ENCODE peak calls at places on chromosomes 1 and 21, in seven cellular contexts. C, O, F, E, Q, G and T are unnamed samples.

GRCh38 chr1:38027201-38028104 is 14.9 kb downstream of the UTP11 start:
- DNase-seq in C (no peak), O (no peak), F (no peak), E (no peak), Q (no peak), G (peak), T (no peak)

GRCh38 chr21:37281993-37282392 is 14.9 kb upstream of the VPS26C start:
- DNase-seq in C (no peak), O (no peak), F (peak), E (no peak), Q (no peak), G (no peak), T (no peak)

GRCh38 chr1:245710961-245711903 is 556.4 kb downstream of the KIF26B start:
- DNase-seq in C (no peak), O (no peak), F (peak), E (no peak), Q (no peak), G (no peak), T (no peak)

GRCh38 chr1:207040181-207040533 is 7.6 kb upstream of the C1orf116 start:
- DNase-seq in C (no peak), O (no peak), F (no peak), E (no peak), Q (no peak), G (no peak), T (no peak)

GRCh38 chr1:109649380-109649987 is 6.4 kb upstream of the GSTM4 start:
- DNase-seq in C (no peak), O (peak), F (no peak), E (no peak), Q (no peak), G (no peak), T (no peak)

GRCh38 chr1:37845781-37846180 is 13.6 kb downstream of the MTF1 start:
- DNase-seq in C (no peak), O (no peak), F (no peak), E (no peak), Q (no peak), G (no peak), T (no peak)

GRCh38 chr1:143735764-143736461 is 235.9 kb downstream of the FAM72C start:
- DNase-seq in C (no peak), O (no peak), F (peak), E (no peak), Q (no peak), G (no peak), T (no peak)

GRCh38 chr1:10001016-10001665 is 4.1 kb downstream of the RBP7 start:
- DNase-seq in C (no peak), O (no peak), F (no peak), E (no peak), Q (peak), G (no peak), T (no peak)

GRCh38 chr1:180888870-180889269 is 23.8 kb upstream of the KIAA1614 start:
- DNase-seq in C (no peak), O (no peak), F (no peak), E (no peak), Q (no peak), G (no peak), T (no peak)

GRCh38 chr21:43740497-43741156 is 21.7 kb downstream of the PDXK start:
- DNase-seq in C (no peak), O (peak), F (peak), E (no peak), Q (no peak), G (no peak), T (no peak)

GRCh38 chr1:112852276-112852675 is 103.7 kb downstream of the SLC16A1 start:
- DNase-seq in C (no peak), O (peak), F (no peak), E (no peak), Q (no peak), G (no peak), T (no peak)

GRCh38 chr1:155064109-155064812 is 721 bp downstream of the EFNA4 start:
- DNase-seq in C (peak), O (no peak), F (peak), E (no peak), Q (no peak), G (no peak), T (no peak)

GRCh38 chr1:59083946-59084865 is 212.7 kb upstream of the FGGY start:
- DNase-seq in C (no peak), O (no peak), F (peak), E (no peak), Q (no peak), G (no peak), T (no peak)

GRCh38 chr1:3085721-3086120 is 16.7 kb downstream of the PRDM16 start:
- DNase-seq in C (no peak), O (no peak), F (no peak), E (no peak), Q (no peak), G (no peak), T (no peak)

GRCh38 chr1:92739669-92740524 is 45.0 kb downstream of the EVI5 start:
- DNase-seq in C (no peak), O (peak), F (no peak), E (no peak), Q (no peak), G (no peak), T (no peak)

DNA sequence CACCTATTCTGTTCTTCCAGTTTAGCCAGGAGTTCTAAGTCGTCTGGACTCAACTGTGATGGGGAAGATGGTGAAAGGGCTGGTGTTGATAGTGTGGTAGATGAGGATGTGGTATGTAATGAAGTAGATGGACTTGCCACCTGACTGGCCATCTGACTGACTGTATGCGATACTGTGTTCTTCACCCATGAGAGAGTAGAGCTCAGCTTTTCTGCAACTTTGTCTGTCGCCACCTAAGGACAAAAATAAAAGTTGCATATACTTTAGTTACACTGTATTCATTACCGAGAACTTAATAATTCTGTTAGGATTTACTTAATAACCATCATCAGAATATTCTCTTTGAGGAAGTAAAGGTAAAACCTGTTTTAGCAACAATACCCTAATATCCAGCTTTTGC is 48.5 kb downstream of the EVI5 start:
- DNase-seq in C (no peak), O (peak), F (peak), E (no peak), Q (no peak), G (no peak), T (no peak)
- TF ChIP-seq CTCF in C (peak), O (peak), F (peak), E (peak), Q (peak), G (peak), T (no peak)

GRCh38 chr1:183678819-183679218 is 25.7 kb upstream of the APOBEC4 start:
- DNase-seq in C (no peak), O (no peak), F (no peak), E (no peak), Q (no peak), G (no peak), T (no peak)
- TF ChIP-seq CTCF in C (no peak), O (no peak), F (no peak), E (no peak), Q (no peak), G (no peak), T (no peak)

DNA sequence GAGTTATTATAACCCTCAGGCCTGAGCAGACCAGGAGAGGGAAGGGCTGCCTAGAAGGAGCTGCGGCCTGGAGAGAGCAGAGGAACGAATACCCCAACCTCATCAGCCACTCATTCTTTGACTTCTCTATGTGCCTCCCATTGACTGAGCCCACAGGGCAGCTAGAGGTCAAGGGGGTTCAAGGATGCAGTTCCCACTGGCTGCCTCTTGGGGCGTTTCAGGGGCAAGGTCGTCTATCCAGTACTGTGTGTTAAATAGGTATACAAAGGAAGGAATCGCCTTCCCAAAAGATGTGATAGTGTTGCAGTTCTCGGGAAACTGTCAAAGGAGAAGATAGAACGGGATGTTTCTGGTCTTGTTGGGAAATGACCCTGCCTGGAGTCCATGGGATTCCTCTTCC is 250.6 kb downstream of the PRDM2 start:
- DNase-seq in C (no peak), O (no peak), F (peak), E (no peak), Q (no peak), G (no peak), T (no peak)
- TF ChIP-seq CTCF in C (no peak), O (peak), F (peak), E (peak), Q (peak), G (peak), T (no peak)

GRCh38 chr1:6416906-6417305 is 2.8 kb downstream of the HES2 start:
- DNase-seq in C (no peak), O (no peak), F (no peak), E (no peak), Q (no peak), G (no peak), T (no peak)

GRCh38 chr1:6415979-6416656 is 3.6 kb downstream of the HES2 start:
- DNase-seq in C (no peak), O (no peak), F (no peak), E (no peak), Q (no peak), G (no peak), T (no peak)

GRCh38 chr1:6412896-6413295 is 6.8 kb downstream of the HES2 start:
- DNase-seq in C (peak), O (peak), F (no peak), E (no peak), Q (no peak), G (no peak), T (no peak)

GRCh38 chr1:6414881-6415280 is 4.8 kb downstream of the HES2 start:
- DNase-seq in C (no peak), O (no peak), F (no peak), E (no peak), Q (no peak), G (no peak), T (no peak)

DNA sequence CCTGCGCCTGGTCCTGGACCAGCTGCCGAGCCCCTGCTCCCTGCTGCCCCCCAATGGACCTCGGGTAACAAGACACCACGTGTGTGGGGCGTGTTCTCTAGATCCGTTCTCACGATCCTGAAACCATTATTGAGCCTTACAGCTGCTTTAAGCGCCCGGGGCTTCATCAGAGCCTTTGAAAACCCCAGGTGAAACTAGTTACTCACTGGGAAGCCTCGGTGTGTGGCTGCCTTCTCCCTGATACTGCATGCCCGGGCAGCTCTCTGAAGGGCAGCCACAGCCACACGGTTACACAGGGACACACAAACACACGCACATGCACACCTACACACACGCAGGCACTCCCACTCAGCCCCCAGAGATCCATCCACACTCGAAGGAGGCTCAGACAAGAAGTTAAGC is 5.3 kb downstream of the HES2 start:
- DNase-seq in C (peak), O (peak), F (peak), E (peak), Q (no peak), G (no peak), T (no peak)
- TF ChIP-seq CTCF in C (peak), O (peak), F (peak), E (peak), Q (peak), G (peak), T (no peak)

DNA sequence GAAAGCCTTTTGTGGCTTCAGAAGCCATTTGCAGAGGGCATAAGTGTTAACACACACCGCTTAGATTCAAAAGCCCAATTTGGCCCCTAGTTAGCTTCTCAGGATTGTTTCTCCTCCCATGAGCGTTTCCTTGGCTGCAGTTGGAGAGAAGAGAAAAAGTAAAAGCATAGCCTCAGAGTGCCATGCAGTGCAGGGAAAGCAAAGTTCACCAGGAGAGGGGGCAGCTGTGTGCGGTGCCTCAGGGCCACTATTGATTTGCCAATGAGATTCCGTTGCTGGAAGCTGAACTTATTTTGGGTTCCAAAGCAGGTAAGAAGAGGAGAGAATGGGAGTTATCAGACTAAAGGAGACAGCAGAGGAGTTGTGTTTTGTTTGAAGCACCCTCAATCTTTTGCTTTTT is 102.4 kb downstream of the SELENOF start:
- DNase-seq in C (peak), O (no peak), F (peak), E (no peak), Q (no peak), G (no peak), T (no peak)
- TF ChIP-seq CTCF in C (peak), O (no peak), F (peak), E (no peak), Q (peak), G (no peak), T (no peak)